ENCODE peak calls at places on chromosomes 12 and 14, in four cellular contexts. One of them, this sample, is unnamed.

GRCh38 chr14:104137297-104138097 is 890 bp upstream of the KIF26A start:
- DNase-seq in stimulated activated CD4-positive, alpha-beta T cell treated with anti-CD3 and anti-CD28 coated beads, TNF-alpha, amount 100 ng/mL, for 24 hours: peak; percentile 35
- DNase-seq in mesenchymal stem cell: peak; percentile 69
- DNase-seq in fibroblast of mammary gland: peak; percentile 32
- DNase-seq in this sample: no peak

GRCh38 chr12:114982760-114983159 is 298.8 kb upstream of the TBX3 start:
- DNase-seq in mesenchymal stem cell: no peak
- DNase-seq in stimulated activated CD4-positive, alpha-beta T cell treated with anti-CD3 and anti-CD28 coated beads, TNF-alpha, amount 100 ng/mL, for 24 hours: no peak
- DNase-seq in fibroblast of mammary gland: peak; percentile 25
- DNase-seq in this sample: peak; percentile 11

GRCh38 chr12:124504273-124505000 is 63.0 kb downstream of the NCOR2 start:
- DNase-seq in mesenchymal stem cell: peak; percentile 55
- DNase-seq in stimulated activated CD4-positive, alpha-beta T cell treated with anti-CD3 and anti-CD28 coated beads, TNF-alpha, amount 100 ng/mL, for 24 hours: no peak
- DNase-seq in fibroblast of mammary gland: no peak
- DNase-seq in this sample: no peak

GRCh38 chr14:89252887-89253532 is 164.0 kb downstream of the FOXN3 start:
- DNase-seq in mesenchymal stem cell: no peak
- DNase-seq in fibroblast of mammary gland: peak; percentile 24
- DNase-seq in stimulated activated CD4-positive, alpha-beta T cell treated with anti-CD3 and anti-CD28 coated beads, TNF-alpha, amount 100 ng/mL, for 24 hours: no peak
- DNase-seq in this sample: no peak

GRCh38 chr12:98594050-98594853 is 766 bp downstream of the SLC25A3 start:
- DNase-seq in mesenchymal stem cell: peak; percentile 42
- DNase-seq in stimulated activated CD4-positive, alpha-beta T cell treated with anti-CD3 and anti-CD28 coated beads, TNF-alpha, amount 100 ng/mL, for 24 hours: no peak
- DNase-seq in fibroblast of mammary gland: no peak
- DNase-seq in this sample: no peak

GRCh38 chr14:45198551-45198950 is 54.5 kb downstream of the MIS18BP1 start:
- DNase-seq in mesenchymal stem cell: no peak
- DNase-seq in stimulated activated CD4-positive, alpha-beta T cell treated with anti-CD3 and anti-CD28 coated beads, TNF-alpha, amount 100 ng/mL, for 24 hours: no peak
- DNase-seq in fibroblast of mammary gland: peak; percentile 78
- DNase-seq in this sample: no peak

GRCh38 chr12:108745641-108746040 is 14.3 kb upstream of the CORO1C start:
- DNase-seq in fibroblast of mammary gland: no peak
- DNase-seq in mesenchymal stem cell: no peak
- DNase-seq in stimulated activated CD4-positive, alpha-beta T cell treated with anti-CD3 and anti-CD28 coated beads, TNF-alpha, amount 100 ng/mL, for 24 hours: no peak
- DNase-seq in this sample: no peak

GRCh38 chr14:52068741-52069616 is at the start of gene NID2:
- DNase-seq in stimulated activated CD4-positive, alpha-beta T cell treated with anti-CD3 and anti-CD28 coated beads, TNF-alpha, amount 100 ng/mL, for 24 hours: peak; percentile 22
- DNase-seq in mesenchymal stem cell: peak; percentile 96
- DNase-seq in fibroblast of mammary gland: peak; percentile 95
- DNase-seq in this sample: peak; percentile 64

GRCh38 chr12:84421103-84421502 is 491.5 kb downstream of the SLC6A15 start:
- DNase-seq in fibroblast of mammary gland: no peak
- DNase-seq in stimulated activated CD4-positive, alpha-beta T cell treated with anti-CD3 and anti-CD28 coated beads, TNF-alpha, amount 100 ng/mL, for 24 hours: no peak
- DNase-seq in mesenchymal stem cell: no peak
- DNase-seq in this sample: no peak

GRCh38 chr12:55446334-55446733 is 2.5 kb downstream of the OR6C2 start:
- DNase-seq in mesenchymal stem cell: no peak
- DNase-seq in fibroblast of mammary gland: no peak
- DNase-seq in stimulated activated CD4-positive, alpha-beta T cell treated with anti-CD3 and anti-CD28 coated beads, TNF-alpha, amount 100 ng/mL, for 24 hours: no peak
- DNase-seq in this sample: no peak

GRCh38 chr14:79411403-79412174 is 799.7 kb downstream of the DIO2 start:
- DNase-seq in mesenchymal stem cell: no peak
- DNase-seq in stimulated activated CD4-positive, alpha-beta T cell treated with anti-CD3 and anti-CD28 coated beads, TNF-alpha, amount 100 ng/mL, for 24 hours: no peak
- DNase-seq in fibroblast of mammary gland: peak; percentile 36
- DNase-seq in this sample: no peak

GRCh38 chr12:92987362-92987761 is 58.3 kb upstream of the EEA1 start:
- DNase-seq in fibroblast of mammary gland: peak; percentile 84
- DNase-seq in stimulated activated CD4-positive, alpha-beta T cell treated with anti-CD3 and anti-CD28 coated beads, TNF-alpha, amount 100 ng/mL, for 24 hours: no peak
- DNase-seq in mesenchymal stem cell: peak; percentile 83
- DNase-seq in this sample: no peak

GRCh38 chr14:25431211-25432076 is 381.5 kb upstream of the STXBP6 start:
- DNase-seq in fibroblast of mammary gland: peak; percentile 32
- DNase-seq in stimulated activated CD4-positive, alpha-beta T cell treated with anti-CD3 and anti-CD28 coated beads, TNF-alpha, amount 100 ng/mL, for 24 hours: no peak
- DNase-seq in mesenchymal stem cell: no peak
- DNase-seq in this sample: peak; percentile 58

GRCh38 chr12:123050331-123050809 is 69.9 kb downstream of the ARL6IP4 start:
- DNase-seq in fibroblast of mammary gland: peak; percentile 68
- DNase-seq in mesenchymal stem cell: peak; percentile 88
- DNase-seq in stimulated activated CD4-positive, alpha-beta T cell treated with anti-CD3 and anti-CD28 coated beads, TNF-alpha, amount 100 ng/mL, for 24 hours: no peak
- DNase-seq in this sample: no peak

GRCh38 chr14:55233591-55233990 is 37.6 kb upstream of the FBXO34 start:
- DNase-seq in mesenchymal stem cell: no peak
- DNase-seq in fibroblast of mammary gland: no peak
- DNase-seq in stimulated activated CD4-positive, alpha-beta T cell treated with anti-CD3 and anti-CD28 coated beads, TNF-alpha, amount 100 ng/mL, for 24 hours: no peak
- DNase-seq in this sample: no peak

GRCh38 chr12:27505124-27505523 is 18.9 kb upstream of the PPFIBP1 start:
- DNase-seq in mesenchymal stem cell: no peak
- DNase-seq in fibroblast of mammary gland: peak; percentile 92
- DNase-seq in stimulated activated CD4-positive, alpha-beta T cell treated with anti-CD3 and anti-CD28 coated beads, TNF-alpha, amount 100 ng/mL, for 24 hours: no peak
- DNase-seq in this sample: no peak

GRCh38 chr14:71060274-71060673 is 153.0 kb downstream of the PCNX1 start:
- DNase-seq in fibroblast of mammary gland: no peak
- DNase-seq in mesenchymal stem cell: no peak
- DNase-seq in stimulated activated CD4-positive, alpha-beta T cell treated with anti-CD3 and anti-CD28 coated beads, TNF-alpha, amount 100 ng/mL, for 24 hours: no peak
- DNase-seq in this sample: no peak

GRCh38 chr12:119288559-119288958 is 46.0 kb upstream of the CCDC60 start:
- DNase-seq in fibroblast of mammary gland: no peak
- DNase-seq in mesenchymal stem cell: no peak
- DNase-seq in stimulated activated CD4-positive, alpha-beta T cell treated with anti-CD3 and anti-CD28 coated beads, TNF-alpha, amount 100 ng/mL, for 24 hours: no peak
- DNase-seq in this sample: no peak

GRCh38 chr12:13071305-13072280 is 27.4 kb downstream of the FAM234B start:
- DNase-seq in stimulated activated CD4-positive, alpha-beta T cell treated with anti-CD3 and anti-CD28 coated beads, TNF-alpha, amount 100 ng/mL, for 24 hours: no peak
- DNase-seq in fibroblast of mammary gland: no peak
- DNase-seq in mesenchymal stem cell: no peak
- DNase-seq in this sample: no peak

GRCh38 chr14:53792909-53793308 is 163.7 kb downstream of the BMP4 start:
- DNase-seq in fibroblast of mammary gland: no peak
- DNase-seq in mesenchymal stem cell: no peak
- DNase-seq in stimulated activated CD4-positive, alpha-beta T cell treated with anti-CD3 and anti-CD28 coated beads, TNF-alpha, amount 100 ng/mL, for 24 hours: no peak
- DNase-seq in this sample: no peak

GRCh38 chr14:81991998-81992397 is 458.3 kb upstream of the SEL1L start:
- DNase-seq in mesenchymal stem cell: peak; percentile 0
- DNase-seq in stimulated activated CD4-positive, alpha-beta T cell treated with anti-CD3 and anti-CD28 coated beads, TNF-alpha, amount 100 ng/mL, for 24 hours: no peak
- DNase-seq in fibroblast of mammary gland: peak; percentile 1
- DNase-seq in this sample: no peak

GRCh38 chr12:123960856-123961255 is 11.8 kb downstream of the CCDC92 start:
- DNase-seq in fibroblast of mammary gland: peak; percentile 42
- DNase-seq in stimulated activated CD4-positive, alpha-beta T cell treated with anti-CD3 and anti-CD28 coated beads, TNF-alpha, amount 100 ng/mL, for 24 hours: no peak
- DNase-seq in mesenchymal stem cell: no peak
- DNase-seq in this sample: no peak

GRCh38 chr14:41120400-41120799 is 486.3 kb upstream of the LRFN5 start:
- DNase-seq in fibroblast of mammary gland: no peak
- DNase-seq in mesenchymal stem cell: no peak
- DNase-seq in stimulated activated CD4-positive, alpha-beta T cell treated with anti-CD3 and anti-CD28 coated beads, TNF-alpha, amount 100 ng/mL, for 24 hours: no peak
- DNase-seq in this sample: no peak

GRCh38 chr14:22962061-22962676 is 5.3 kb upstream of the HAUS4 start:
- DNase-seq in stimulated activated CD4-positive, alpha-beta T cell treated with anti-CD3 and anti-CD28 coated beads, TNF-alpha, amount 100 ng/mL, for 24 hours: no peak
- DNase-seq in mesenchymal stem cell: no peak
- DNase-seq in fibroblast of mammary gland: no peak
- DNase-seq in this sample: no peak

GRCh38 chr12:70240677-70241076 is 2.6 kb upstream of the CNOT2 start:
- DNase-seq in fibroblast of mammary gland: no peak
- DNase-seq in stimulated activated CD4-positive, alpha-beta T cell treated with anti-CD3 and anti-CD28 coated beads, TNF-alpha, amount 100 ng/mL, for 24 hours: no peak
- DNase-seq in mesenchymal stem cell: no peak
- DNase-seq in this sample: no peak

GRCh38 chr12:74985986-74986319 is 223.7 kb downstream of the KCNC2 start:
- DNase-seq in fibroblast of mammary gland: no peak
- DNase-seq in mesenchymal stem cell: no peak
- DNase-seq in stimulated activated CD4-positive, alpha-beta T cell treated with anti-CD3 and anti-CD28 coated beads, TNF-alpha, amount 100 ng/mL, for 24 hours: no peak
- DNase-seq in this sample: no peak

GRCh38 chr14:76564471-76565119 is 188.7 kb downstream of the ESRRB start:
- DNase-seq in stimulated activated CD4-positive, alpha-beta T cell treated with anti-CD3 and anti-CD28 coated beads, TNF-alpha, amount 100 ng/mL, for 24 hours: no peak
- DNase-seq in fibroblast of mammary gland: peak; percentile 8
- DNase-seq in mesenchymal stem cell: no peak
- DNase-seq in this sample: peak; percentile 27

GRCh38 chr14:100106260-100106659 is 41.0 kb downstream of the EVL start:
- DNase-seq in stimulated activated CD4-positive, alpha-beta T cell treated with anti-CD3 and anti-CD28 coated beads, TNF-alpha, amount 100 ng/mL, for 24 hours: peak; percentile 48
- DNase-seq in mesenchymal stem cell: no peak
- DNase-seq in fibroblast of mammary gland: no peak
- DNase-seq in this sample: no peak

GRCh38 chr12:131101006-131101405 is 147.3 kb downstream of the ADGRD1 start:
- DNase-seq in mesenchymal stem cell: no peak
- DNase-seq in fibroblast of mammary gland: no peak
- DNase-seq in stimulated activated CD4-positive, alpha-beta T cell treated with anti-CD3 and anti-CD28 coated beads, TNF-alpha, amount 100 ng/mL, for 24 hours: no peak
- DNase-seq in this sample: no peak

GRCh38 chr12:107091381-107091780 is 2.0 kb downstream of the CRY1 start:
- DNase-seq in fibroblast of mammary gland: peak; percentile 89
- DNase-seq in mesenchymal stem cell: peak; percentile 51
- DNase-seq in stimulated activated CD4-positive, alpha-beta T cell treated with anti-CD3 and anti-CD28 coated beads, TNF-alpha, amount 100 ng/mL, for 24 hours: no peak
- DNase-seq in this sample: no peak

GRCh38 chr12:53617700-53618099 is 8.5 kb downstream of the ATF7 start:
- DNase-seq in fibroblast of mammary gland: no peak
- DNase-seq in mesenchymal stem cell: no peak
- DNase-seq in stimulated activated CD4-positive, alpha-beta T cell treated with anti-CD3 and anti-CD28 coated beads, TNF-alpha, amount 100 ng/mL, for 24 hours: no peak
- DNase-seq in this sample: no peak

GRCh38 chr14:77710364-77710763 is 2.5 kb downstream of the SLIRP start:
- DNase-seq in mesenchymal stem cell: no peak
- DNase-seq in fibroblast of mammary gland: no peak
- DNase-seq in stimulated activated CD4-positive, alpha-beta T cell treated with anti-CD3 and anti-CD28 coated beads, TNF-alpha, amount 100 ng/mL, for 24 hours: no peak
- DNase-seq in this sample: no peak

GRCh38 chr12:53414756-53415417 is 8.8 kb upstream of the AMHR2 start:
- DNase-seq in mesenchymal stem cell: no peak
- DNase-seq in fibroblast of mammary gland: no peak
- DNase-seq in stimulated activated CD4-positive, alpha-beta T cell treated with anti-CD3 and anti-CD28 coated beads, TNF-alpha, amount 100 ng/mL, for 24 hours: no peak
- DNase-seq in this sample: no peak

GRCh38 chr12:46533723-46534122 is 161.2 kb upstream of the SLC38A2 start:
- DNase-seq in mesenchymal stem cell: no peak
- DNase-seq in fibroblast of mammary gland: no peak
- DNase-seq in stimulated activated CD4-positive, alpha-beta T cell treated with anti-CD3 and anti-CD28 coated beads, TNF-alpha, amount 100 ng/mL, for 24 hours: no peak
- DNase-seq in this sample: no peak

GRCh38 chr12:89707992-89708792 is 446 bp downstream of the ATP2B1 start:
- DNase-seq in mesenchymal stem cell: peak; percentile 30
- DNase-seq in stimulated activated CD4-positive, alpha-beta T cell treated with anti-CD3 and anti-CD28 coated beads, TNF-alpha, amount 100 ng/mL, for 24 hours: no peak
- DNase-seq in fibroblast of mammary gland: no peak
- DNase-seq in this sample: no peak

GRCh38 chr12:46144433-46144832 is 124.4 kb downstream of the SLC38A1 start:
- DNase-seq in fibroblast of mammary gland: no peak
- DNase-seq in mesenchymal stem cell: no peak
- DNase-seq in stimulated activated CD4-positive, alpha-beta T cell treated with anti-CD3 and anti-CD28 coated beads, TNF-alpha, amount 100 ng/mL, for 24 hours: no peak
- DNase-seq in this sample: no peak

GRCh38 chr14:92637228-92637627 is 111.2 kb downstream of the LGMN start:
- DNase-seq in mesenchymal stem cell: peak; percentile 47
- DNase-seq in fibroblast of mammary gland: no peak
- DNase-seq in stimulated activated CD4-positive, alpha-beta T cell treated with anti-CD3 and anti-CD28 coated beads, TNF-alpha, amount 100 ng/mL, for 24 hours: no peak
- DNase-seq in this sample: no peak

This sample was measured in iPS DF 6.9.